ENCODE peak calls at places on chromosomes 12 and 14, in nine cellular contexts. M is heart right ventricle, D is progenitor cell of endocrine pancreas, Q is astrocyte of the spinal cord, W is AG04450, K is astrocyte of the cerebellum, U is natural killer cell, N is GM12865, H is fibroblast of pulmonary artery. G is an unnamed sample.

GRCh38 chr12:79514730-79515525 is 175.8 kb downstream of the PAWR start:
- DNase-seq in M (no peak), D (no peak), Q (peak), W (no peak), K (no peak), U (no peak), N (no peak), H (peak), G (no peak)

GRCh38 chr14:105710119-105711057 is 184.0 kb downstream of the TMEM121 start:
- DNase-seq in M (no peak), D (no peak), Q (no peak), W (no peak), K (no peak), U (no peak), N (no peak), H (no peak), G (no peak)

GRCh38 chr12:53928054-53928879 is 10.4 kb upstream of the HOXC13 start:
- DNase-seq in M (no peak), D (no peak), Q (no peak), W (no peak), K (no peak), U (no peak), N (no peak), H (no peak), G (no peak)

GRCh38 chr14:22319526-22320352 is 269.3 kb downstream of the DAD1 start:
- DNase-seq in M (peak), D (peak), Q (peak), W (no peak), K (no peak), U (no peak), N (peak), H (peak), G (no peak)

GRCh38 chr12:13203028-13203922 is 6.7 kb downstream of the EMP1 start:
- DNase-seq in M (peak), D (no peak), Q (no peak), W (no peak), K (no peak), U (no peak), N (peak), H (peak), G (no peak)

GRCh38 chr14:102088012-102088792 is 1.4 kb upstream of the HSP90AA1 start:
- DNase-seq in M (peak), D (peak), Q (no peak), W (no peak), K (no peak), U (peak), N (peak), H (peak), G (no peak)

GRCh38 chr12:22396253-22396652 is 61.7 kb upstream of the ST8SIA1 start:
- DNase-seq in M (no peak), D (no peak), Q (no peak), W (no peak), K (no peak), U (no peak), N (no peak), H (no peak), G (no peak)

GRCh38 chr12:131869871-131870418 is 24.5 kb upstream of the ULK1 start:
- DNase-seq in M (no peak), D (no peak), Q (peak), W (no peak), K (no peak), U (no peak), N (no peak), H (peak), G (no peak)

GRCh38 chr14:61698216-61698980 is 3.1 kb downstream of the HIF1A start:
- DNase-seq in M (no peak), D (no peak), Q (peak), W (no peak), K (no peak), U (no peak), N (peak), H (peak), G (no peak)

GRCh38 chr14:77622562-77622961 is 6.1 kb upstream of the SPTLC2 start:
- DNase-seq in M (no peak), D (no peak), Q (no peak), W (no peak), K (no peak), U (no peak), N (no peak), H (no peak), G (no peak)

GRCh38 chr12:71594214-71594948 is 69.3 kb downstream of the ZFC3H1 start:
- DNase-seq in M (peak), D (no peak), Q (no peak), W (no peak), K (no peak), U (no peak), N (no peak), H (peak), G (no peak)

GRCh38 chr14:99176156-99176945 is 95.6 kb downstream of the BCL11B start:
- DNase-seq in M (no peak), D (no peak), Q (no peak), W (no peak), K (no peak), U (no peak), N (no peak), H (no peak), G (no peak)

GRCh38 chr14:80049055-80049454 is 162.2 kb downstream of the DIO2 start:
- DNase-seq in M (no peak), D (no peak), Q (peak), W (no peak), K (no peak), U (no peak), N (no peak), H (no peak), G (no peak)

GRCh38 chr12:6372403-6373003 is 2.9 kb downstream of the SCNN1A start:
- DNase-seq in M (no peak), D (no peak), Q (peak), W (no peak), K (peak), U (no peak), N (no peak), H (peak), G (no peak)

GRCh38 chr12:105334568-105334967 is 4.1 kb downstream of the C12orf75 start:
- DNase-seq in M (no peak), D (no peak), Q (peak), W (peak), K (peak), U (no peak), N (no peak), H (no peak), G (no peak)

GRCh38 chr12:64450711-64451486 is 1.0 kb upstream of the TBK1 start:
- DNase-seq in M (no peak), D (no peak), Q (peak), W (no peak), K (no peak), U (no peak), N (peak), H (no peak), G (no peak)

GRCh38 chr12:104057771-104058197 is 6.5 kb upstream of the HCFC2 start:
- DNase-seq in M (no peak), D (no peak), Q (peak), W (no peak), K (no peak), U (no peak), N (peak), H (peak), G (no peak)

GRCh38 chr12:105235299-105235746 is 651 bp downstream of the APPL2 start:
- DNase-seq in M (no peak), D (no peak), Q (peak), W (no peak), K (no peak), U (no peak), N (no peak), H (no peak), G (no peak)

GRCh38 chr14:91403069-91403600 is 14.5 kb downstream of the CCDC88C start:
- DNase-seq in M (no peak), D (no peak), Q (no peak), W (no peak), K (no peak), U (no peak), N (no peak), H (no peak), G (no peak)

GRCh38 chr12:47015381-47015780 is 64.0 kb upstream of the PCED1B start:
- DNase-seq in M (no peak), D (no peak), Q (no peak), W (no peak), K (no peak), U (no peak), N (no peak), H (no peak), G (no peak)

GRCh38 chr14:60093606-60094005 is 1.9 kb downstream of the PCNX4 start:
- DNase-seq in M (no peak), D (no peak), Q (peak), W (no peak), K (no peak), U (no peak), N (no peak), H (no peak), G (no peak)

GRCh38 chr14:57329833-57330232 is 60.6 kb upstream of the NAA30 start:
- DNase-seq in M (no peak), D (no peak), Q (no peak), W (no peak), K (no peak), U (no peak), N (no peak), H (no peak), G (no peak)

GRCh38 chr14:71591929-71592328 is 340.3 kb upstream of the RGS6 start:
- DNase-seq in M (no peak), D (no peak), Q (peak), W (no peak), K (peak), U (no peak), N (peak), H (peak), G (no peak)

GRCh38 chr14:58465425-58465824 is 37.9 kb downstream of the KIAA0586 start:
- DNase-seq in M (no peak), D (no peak), Q (peak), W (peak), K (no peak), U (no peak), N (no peak), H (peak), G (no peak)

GRCh38 chr12:79927772-79928474 is 7.0 kb downstream of the PPP1R12A start:
- DNase-seq in M (no peak), D (no peak), Q (no peak), W (no peak), K (no peak), U (peak), N (peak), H (no peak), G (no peak)

GRCh38 chr12:27272375-27273028 is 28.4 kb downstream of the STK38L start:
- DNase-seq in M (no peak), D (no peak), Q (no peak), W (no peak), K (no peak), U (no peak), N (no peak), H (peak), G (no peak)

GRCh38 chr12:47014474-47014873 is 64.9 kb upstream of the PCED1B start:
- DNase-seq in M (no peak), D (no peak), Q (peak), W (peak), K (peak), U (no peak), N (no peak), H (peak), G (no peak)

GRCh38 chr12:88113871-88114270 is 28.0 kb downstream of the CEP290 start:
- DNase-seq in M (no peak), D (no peak), Q (peak), W (no peak), K (no peak), U (no peak), N (no peak), H (peak), G (no peak)

GRCh38 chr12:14803830-14804160 is 325 bp downstream of the C12orf60 start:
- DNase-seq in M (no peak), D (no peak), Q (no peak), W (no peak), K (no peak), U (no peak), N (no peak), H (no peak), G (no peak)

GRCh38 chr14:75430526-75430925 is 2.7 kb downstream of the JDP2 start:
- DNase-seq in M (peak), D (no peak), Q (no peak), W (no peak), K (peak), U (no peak), N (no peak), H (peak), G (no peak)

GRCh38 chr12:4025420-4026358 is 152.5 kb upstream of the PARP11 start:
- DNase-seq in M (no peak), D (no peak), Q (no peak), W (no peak), K (no peak), U (no peak), N (no peak), H (no peak), G (no peak)

GRCh38 chr12:124488520-124488919 is 78.9 kb downstream of the NCOR2 start:
- DNase-seq in M (no peak), D (no peak), Q (no peak), W (no peak), K (no peak), U (no peak), N (no peak), H (no peak), G (no peak)

GRCh38 chr14:62213516-62213915 is 451.3 kb downstream of the SNAPC1 start:
- DNase-seq in M (no peak), D (no peak), Q (peak), W (peak), K (peak), U (no peak), N (peak), H (peak), G (no peak)

GRCh38 chr12:76031081-76031413 is 529 bp downstream of the PHLDA1 start:
- DNase-seq in M (no peak), D (no peak), Q (no peak), W (no peak), K (no peak), U (no peak), N (no peak), H (no peak), G (no peak)

GRCh38 chr12:119117936-119118335 is 60.8 kb upstream of the HSPB8 start:
- DNase-seq in M (no peak), D (no peak), Q (no peak), W (no peak), K (no peak), U (no peak), N (no peak), H (no peak), G (no peak)

GRCh38 chr12:32768518-32768917 is 12.8 kb upstream of the YARS2 start:
- DNase-seq in M (no peak), D (no peak), Q (no peak), W (no peak), K (no peak), U (no peak), N (no peak), H (no peak), G (no peak)

GRCh38 chr12:10718279-10718821 is 4.8 kb downstream of the YBX3 start:
- DNase-seq in M (no peak), D (no peak), Q (peak), W (peak), K (peak), U (no peak), N (no peak), H (peak), G (no peak)

GRCh38 chr12:51419473-51420228 is 5.0 kb upstream of the SLC4A8 start:
- DNase-seq in M (no peak), D (no peak), Q (no peak), W (no peak), K (no peak), U (no peak), N (no peak), H (peak), G (no peak)

DNA sequence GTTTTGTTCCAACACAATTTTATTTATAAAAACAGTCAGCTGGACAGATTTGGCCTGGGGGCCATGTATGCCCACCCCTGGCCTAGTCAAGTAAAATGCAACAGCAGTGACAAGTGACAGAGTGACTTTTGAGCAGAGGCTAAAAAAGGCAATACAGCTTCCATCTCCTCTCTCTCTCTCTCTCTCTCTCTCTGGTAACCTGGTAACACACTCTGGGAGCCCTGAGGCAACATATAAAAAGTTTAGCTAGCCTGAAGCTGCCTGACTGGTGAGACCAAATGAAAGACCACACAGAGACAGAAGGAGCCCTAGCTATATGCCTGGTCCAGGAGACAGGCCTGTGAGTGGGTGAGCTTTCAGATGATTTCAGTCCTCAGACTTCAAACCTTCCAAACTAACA is 105.4 kb downstream of the DENND5B start:
- DNase-seq in M (no peak), D (no peak), Q (no peak), W (no peak), K (no peak), U (no peak), N (no peak), H (no peak), G (no peak)
- TF ChIP-seq CTCF in M (no peak), D (no peak), Q (no peak), W (no peak), K (no peak), U (no peak), N (no peak), H (no peak), G (no peak)

GRCh38 chr12:66032739-66033138 is 97.8 kb downstream of the LLPH start:
- DNase-seq in M (no peak), D (no peak), Q (no peak), W (no peak), K (no peak), U (no peak), N (peak), H (no peak), G (no peak)

GRCh38 chr12:66036317-66036716 is 94.2 kb downstream of the LLPH start:
- DNase-seq in M (peak), D (no peak), Q (peak), W (peak), K (peak), U (no peak), N (no peak), H (peak), G (no peak)

GRCh38 chr12:66030217-66030781 is 100.3 kb downstream of the LLPH start:
- DNase-seq in M (no peak), D (no peak), Q (no peak), W (no peak), K (no peak), U (no peak), N (no peak), H (no peak), G (no peak)

DNA sequence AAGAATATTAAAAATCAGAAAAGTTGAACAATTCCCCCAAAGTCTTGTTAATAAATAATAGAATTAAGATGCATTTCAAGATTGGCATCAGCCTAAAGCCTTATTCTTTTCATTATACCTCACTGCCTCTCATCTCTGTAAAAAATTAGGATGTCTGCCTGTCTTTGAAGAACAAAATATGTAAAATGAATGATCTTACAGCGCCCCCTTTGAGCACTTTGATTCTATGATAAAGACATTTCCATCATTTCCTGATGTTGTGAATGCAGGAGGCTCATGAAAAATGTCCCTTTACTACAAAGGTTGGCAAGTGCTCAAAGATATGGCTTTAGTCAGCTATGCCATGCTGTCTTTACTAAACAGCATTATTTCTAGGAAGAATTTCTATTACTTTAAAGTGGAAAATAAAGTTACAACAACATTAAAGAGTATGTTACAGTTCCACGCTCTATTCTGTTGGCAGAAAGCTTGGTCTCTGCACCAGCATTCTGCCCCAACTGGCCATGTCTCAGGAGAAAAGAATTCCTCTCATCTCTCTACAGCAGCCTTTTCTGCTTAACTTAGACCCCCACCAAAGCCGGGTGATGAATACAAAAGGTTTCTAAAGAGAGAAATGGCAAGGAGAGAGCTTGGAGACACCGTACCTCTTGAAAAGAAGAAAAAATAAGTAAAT is 95.1 kb downstream of the LLPH start:
- DNase-seq in M (no peak), D (no peak), Q (peak), W (no peak), K (peak), U (no peak), N (peak), H (peak), G (no peak)
- TF ChIP-seq CTCF in M (peak), D (peak), Q (peak), W (peak), K (peak), U (peak), N (no peak), H (peak), G (peak)

DNA sequence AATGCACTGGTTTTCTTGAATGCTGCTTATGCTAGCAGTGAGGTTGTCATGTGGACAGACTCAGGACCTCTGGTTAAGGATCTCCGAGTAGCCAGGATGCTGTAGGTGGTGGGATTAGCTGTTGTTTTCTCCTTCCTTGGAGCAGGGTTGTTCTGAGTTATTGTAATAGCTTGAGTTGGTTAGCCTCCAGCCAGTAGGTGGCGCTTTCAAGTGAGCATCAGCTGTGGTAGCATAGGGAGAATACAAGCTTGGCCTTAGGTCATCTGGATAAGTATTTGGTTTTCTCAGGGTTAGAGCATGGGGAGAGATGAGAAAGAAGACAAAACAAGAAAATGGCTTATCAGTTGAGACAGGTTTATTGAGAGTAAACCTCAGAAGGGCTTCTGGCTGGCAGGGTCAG is 299.7 kb upstream of the FBXO33 start:
- DNase-seq in M (no peak), D (no peak), Q (no peak), W (no peak), K (no peak), U (no peak), N (peak), H (no peak), G (no peak)
- TF ChIP-seq CTCF in M (no peak), D (peak), Q (peak), W (no peak), K (no peak), U (no peak), N (peak), H (no peak), G (peak)

GRCh38 chr12:39697108-39697507 is 77.5 kb upstream of the ABCD2 start:
- DNase-seq in M (no peak), D (no peak), Q (no peak), W (no peak), K (no peak), U (no peak), N (no peak), H (no peak), G (no peak)

DNA sequence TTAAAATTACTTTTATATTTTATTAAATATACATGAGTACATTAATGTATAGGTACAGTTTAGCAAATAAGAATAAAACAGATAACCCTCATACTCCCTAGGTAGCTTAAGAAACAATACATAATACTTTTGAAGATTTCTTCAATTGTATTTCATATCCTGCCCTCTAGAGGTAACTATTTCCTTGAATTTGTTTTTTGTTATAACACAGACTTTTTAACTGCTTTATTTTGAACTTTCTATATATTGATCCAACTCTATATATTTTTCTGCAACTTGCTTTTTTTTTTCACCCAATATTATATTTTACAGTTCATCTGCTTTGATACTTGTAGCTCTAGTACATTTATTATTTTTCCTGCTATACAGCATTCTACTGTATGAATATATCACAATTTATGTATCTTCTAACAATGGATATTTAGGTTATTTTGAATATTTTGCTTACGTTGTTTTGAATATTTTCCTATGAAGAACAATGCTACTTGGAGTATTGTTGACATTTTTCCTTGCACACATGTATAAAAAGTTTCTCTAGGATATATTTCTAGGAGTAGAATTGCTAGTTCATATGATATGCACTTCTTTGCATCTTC is 72.8 kb upstream of the ABCD2 start:
- DNase-seq in M (no peak), D (no peak), Q (peak), W (no peak), K (peak), U (no peak), N (peak), H (peak), G (no peak)
- TF ChIP-seq CTCF in M (peak), D (peak), Q (peak), W (no peak), K (no peak), U (peak), N (peak), H (peak), G (peak)

GRCh38 chr14:68499451-68499850 is 293.4 kb downstream of the ZFP36L1 start:
- DNase-seq in M (no peak), D (no peak), Q (no peak), W (no peak), K (no peak), U (no peak), N (no peak), H (no peak), G (no peak)
- TF ChIP-seq CTCF in M (no peak), D (no peak), Q (no peak), W (no peak), K (no peak), U (no peak), N (no peak), H (no peak), G (no peak)

GRCh38 chr14:69151458-69152180 is 1.3 kb downstream of the DCAF5 start:
- DNase-seq in M (peak), D (peak), Q (peak), W (no peak), K (no peak), U (peak), N (peak), H (peak), G (peak)
- TF ChIP-seq CTCF in M (peak), D (peak), Q (no peak), W (peak), K (peak), U (peak), N (peak), H (peak), G (peak)

G was measured in type B pancreatic cell.